ENCODE peak calls at places on chromosomes 11 and 22, in seven cellular contexts. One of them, this sample, is unnamed.

GRCh38 chr22:20815477-20816050 is 41.7 kb downstream of the SERPIND1 start:
- DNase-seq in prostate gland: no peak
- DNase-seq in transverse colon: no peak
- DNase-seq in stomach: no peak
- DNase-seq in OCI-LY7: no peak
- DNase-seq in fibroblast of lung: no peak
- DNase-seq in Peyer's patch: peak
- DNase-seq in this sample: no peak

GRCh38 chr11:132312616-132313210 is 942.3 kb downstream of the NTM start:
- DNase-seq in prostate gland: no peak
- DNase-seq in transverse colon: no peak
- DNase-seq in stomach: no peak
- DNase-seq in OCI-LY7: peak
- DNase-seq in fibroblast of lung: peak
- DNase-seq in Peyer's patch: no peak
- DNase-seq in this sample: no peak

GRCh38 chr11:77658213-77659013 is 20.8 kb upstream of the CLNS1A start:
- DNase-seq in prostate gland: no peak
- DNase-seq in transverse colon: no peak
- DNase-seq in stomach: no peak
- DNase-seq in OCI-LY7: no peak
- DNase-seq in fibroblast of lung: peak
- DNase-seq in Peyer's patch: no peak
- DNase-seq in this sample: no peak

GRCh38 chr22:42869463-42869862 is 12.4 kb upstream of the ARFGAP3 start:
- DNase-seq in prostate gland: no peak
- DNase-seq in transverse colon: no peak
- DNase-seq in stomach: no peak
- DNase-seq in OCI-LY7: no peak
- DNase-seq in fibroblast of lung: no peak
- DNase-seq in Peyer's patch: no peak
- DNase-seq in this sample: no peak

GRCh38 chr22:20964799-20965103 is 2.3 kb upstream of the AIFM3 start:
- DNase-seq in prostate gland: no peak
- DNase-seq in transverse colon: no peak
- DNase-seq in stomach: no peak
- DNase-seq in OCI-LY7: no peak
- DNase-seq in fibroblast of lung: no peak
- DNase-seq in Peyer's patch: no peak
- DNase-seq in this sample: no peak

GRCh38 chr11:1749787-1750351 is 526 bp downstream of the IFITM10 start:
- DNase-seq in prostate gland: no peak
- DNase-seq in transverse colon: peak
- DNase-seq in stomach: no peak
- DNase-seq in OCI-LY7: no peak
- DNase-seq in fibroblast of lung: peak
- DNase-seq in Peyer's patch: no peak
- DNase-seq in this sample: peak

GRCh38 chr11:27217948-27218410 is 145.0 kb downstream of the CCDC34 start:
- DNase-seq in prostate gland: no peak
- DNase-seq in transverse colon: no peak
- DNase-seq in stomach: no peak
- DNase-seq in OCI-LY7: no peak
- DNase-seq in fibroblast of lung: no peak
- DNase-seq in Peyer's patch: no peak
- DNase-seq in this sample: no peak

GRCh38 chr11:109641549-109641948 is 219.6 kb downstream of the C11orf87 start:
- DNase-seq in prostate gland: no peak
- DNase-seq in transverse colon: no peak
- DNase-seq in stomach: no peak
- DNase-seq in OCI-LY7: no peak
- DNase-seq in fibroblast of lung: peak
- DNase-seq in Peyer's patch: no peak
- DNase-seq in this sample: no peak

GRCh38 chr11:70756341-70756740 is 358.0 kb downstream of the CTTN start:
- DNase-seq in prostate gland: no peak
- DNase-seq in transverse colon: no peak
- DNase-seq in stomach: no peak
- DNase-seq in OCI-LY7: no peak
- DNase-seq in fibroblast of lung: no peak
- DNase-seq in Peyer's patch: no peak
- DNase-seq in this sample: no peak

GRCh38 chr11:35488117-35488516 is 37.3 kb downstream of the PAMR1 start:
- DNase-seq in prostate gland: no peak
- DNase-seq in transverse colon: no peak
- DNase-seq in stomach: no peak
- DNase-seq in OCI-LY7: no peak
- DNase-seq in fibroblast of lung: peak
- DNase-seq in Peyer's patch: no peak
- DNase-seq in this sample: no peak

GRCh38 chr11:67031791-67032561 is 9.0 kb downstream of the SYT12 start:
- DNase-seq in prostate gland: no peak
- DNase-seq in transverse colon: no peak
- DNase-seq in stomach: no peak
- DNase-seq in OCI-LY7: no peak
- DNase-seq in fibroblast of lung: peak
- DNase-seq in Peyer's patch: no peak
- DNase-seq in this sample: no peak

GRCh38 chr11:44859528-44859925 is 91.2 kb downstream of the TP53I11 start:
- DNase-seq in prostate gland: no peak
- DNase-seq in transverse colon: no peak
- DNase-seq in stomach: no peak
- DNase-seq in OCI-LY7: no peak
- DNase-seq in fibroblast of lung: no peak
- DNase-seq in Peyer's patch: no peak
- DNase-seq in this sample: no peak

GRCh38 chr22:31496735-31497146 is 405 bp downstream of the SFI1 start:
- DNase-seq in prostate gland: no peak
- DNase-seq in transverse colon: peak
- DNase-seq in stomach: no peak
- DNase-seq in OCI-LY7: peak
- DNase-seq in fibroblast of lung: no peak
- DNase-seq in Peyer's patch: peak
- DNase-seq in this sample: no peak

GRCh38 chr11:6635082-6635932 is 16.1 kb upstream of the TPP1 start:
- DNase-seq in prostate gland: no peak
- DNase-seq in transverse colon: peak
- DNase-seq in stomach: no peak
- DNase-seq in OCI-LY7: no peak
- DNase-seq in fibroblast of lung: peak
- DNase-seq in Peyer's patch: peak
- DNase-seq in this sample: no peak

GRCh38 chr11:50333861-50334260 is 301.2 kb downstream of the OR4C45 start:
- DNase-seq in prostate gland: no peak
- DNase-seq in transverse colon: no peak
- DNase-seq in stomach: no peak
- DNase-seq in OCI-LY7: no peak
- DNase-seq in fibroblast of lung: no peak
- DNase-seq in Peyer's patch: no peak
- DNase-seq in this sample: no peak

GRCh38 chr11:8839957-8840945 is 70.7 kb upstream of the AKIP1 start:
- DNase-seq in prostate gland: peak
- DNase-seq in transverse colon: peak
- DNase-seq in stomach: peak
- DNase-seq in OCI-LY7: no peak
- DNase-seq in fibroblast of lung: peak
- DNase-seq in Peyer's patch: peak
- DNase-seq in this sample: no peak

GRCh38 chr11:783581-784015 is 6.3 kb downstream of the CEND1 start:
- DNase-seq in prostate gland: peak
- DNase-seq in transverse colon: peak
- DNase-seq in stomach: peak
- DNase-seq in OCI-LY7: no peak
- DNase-seq in fibroblast of lung: peak
- DNase-seq in Peyer's patch: peak
- DNase-seq in this sample: peak

GRCh38 chr11:64164392-64165312 is 1.3 kb downstream of the MACROD1 start:
- DNase-seq in prostate gland: peak
- DNase-seq in transverse colon: peak
- DNase-seq in stomach: peak
- DNase-seq in OCI-LY7: no peak
- DNase-seq in fibroblast of lung: no peak
- DNase-seq in Peyer's patch: no peak
- DNase-seq in this sample: no peak
- H3K4me3 ChIP-seq in prostate gland: peak
- H3K4me3 ChIP-seq in transverse colon: peak
- H3K4me3 ChIP-seq in stomach: peak
- H3K4me3 ChIP-seq in OCI-LY7: peak
- H3K4me3 ChIP-seq in fibroblast of lung: peak
- H3K4me3 ChIP-seq in Peyer's patch: peak
- H3K4me3 ChIP-seq in this sample: peak

DNA sequence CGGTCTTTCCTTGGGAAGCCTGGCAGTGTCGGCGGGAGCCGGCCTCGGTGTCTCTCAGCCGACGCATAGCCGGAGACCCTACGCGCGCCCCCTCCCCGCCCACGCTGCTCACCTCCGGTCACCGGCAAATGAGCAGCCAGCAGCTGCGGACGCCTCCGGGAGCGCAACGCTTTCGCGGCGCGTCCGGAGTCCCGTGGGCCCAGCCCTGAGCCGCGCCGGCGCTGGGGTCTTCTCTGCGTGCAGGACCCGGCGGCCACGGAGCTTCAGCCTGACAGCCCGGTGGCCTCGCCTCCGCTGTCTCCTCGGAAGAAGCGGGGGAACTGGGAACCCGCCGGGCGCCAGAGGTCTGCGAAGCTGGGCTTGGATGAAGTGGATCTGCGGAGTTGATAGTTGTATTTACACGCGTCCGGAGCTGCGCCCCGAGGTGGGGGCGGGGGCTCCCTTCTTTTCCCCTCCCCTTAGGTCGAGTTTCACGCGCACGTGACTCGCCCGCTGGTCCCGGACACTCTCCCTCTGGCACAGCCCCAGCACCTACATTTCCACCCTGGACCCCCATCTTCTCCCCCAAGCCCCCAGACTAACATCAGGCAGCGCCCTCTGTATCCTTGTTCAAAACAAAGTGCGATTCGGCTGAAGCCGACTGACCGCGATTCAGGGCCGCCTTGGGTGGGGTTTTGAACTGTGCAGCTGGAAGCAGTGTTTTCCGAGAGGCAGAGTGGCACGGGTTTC is at the start of gene SLC43A1:
- DNase-seq in prostate gland: peak
- DNase-seq in transverse colon: peak
- DNase-seq in stomach: peak
- DNase-seq in OCI-LY7: peak
- DNase-seq in fibroblast of lung: peak
- DNase-seq in Peyer's patch: peak
- DNase-seq in this sample: peak
- TF ChIP-seq CTCF in prostate gland: no peak
- TF ChIP-seq CTCF in transverse colon: no peak
- TF ChIP-seq CTCF in stomach: no peak
- TF ChIP-seq CTCF in OCI-LY7: peak
- TF ChIP-seq CTCF in fibroblast of lung: peak
- TF ChIP-seq CTCF in Peyer's patch: no peak
- TF ChIP-seq CTCF in this sample: no peak

GRCh38 chr11:102833731-102834130 is 9.7 kb downstream of the MMP3 start:
- DNase-seq in prostate gland: no peak
- DNase-seq in transverse colon: no peak
- DNase-seq in stomach: no peak
- DNase-seq in OCI-LY7: no peak
- DNase-seq in fibroblast of lung: no peak
- DNase-seq in Peyer's patch: no peak
- DNase-seq in this sample: no peak
- H3K27ac ChIP-seq in prostate gland: no peak
- H3K27ac ChIP-seq in transverse colon: no peak
- H3K27ac ChIP-seq in stomach: no peak
- H3K27ac ChIP-seq in OCI-LY7: no peak
- H3K27ac ChIP-seq in fibroblast of lung: no peak
- H3K27ac ChIP-seq in Peyer's patch: no peak
- H3K27ac ChIP-seq in this sample: no peak

GRCh38 chr11:31422703-31423102 is 53.0 kb downstream of the DNAJC24 start:
- DNase-seq in prostate gland: no peak
- DNase-seq in transverse colon: no peak
- DNase-seq in stomach: no peak
- DNase-seq in OCI-LY7: no peak
- DNase-seq in fibroblast of lung: no peak
- DNase-seq in Peyer's patch: no peak
- DNase-seq in this sample: no peak
- H3K4me3 ChIP-seq in prostate gland: no peak
- H3K4me3 ChIP-seq in transverse colon: no peak
- H3K4me3 ChIP-seq in stomach: no peak
- H3K4me3 ChIP-seq in OCI-LY7: no peak
- H3K4me3 ChIP-seq in fibroblast of lung: no peak
- H3K4me3 ChIP-seq in Peyer's patch: no peak
- H3K4me3 ChIP-seq in this sample: no peak

GRCh38 chr22:29270475-29271271 is 2.6 kb downstream of the EWSR1 start:
- DNase-seq in prostate gland: no peak
- DNase-seq in transverse colon: no peak
- DNase-seq in stomach: no peak
- DNase-seq in OCI-LY7: peak
- DNase-seq in fibroblast of lung: peak
- DNase-seq in Peyer's patch: no peak
- DNase-seq in this sample: peak

GRCh38 chr22:29272624-29273023 is 4.6 kb downstream of the EWSR1 start:
- DNase-seq in prostate gland: no peak
- DNase-seq in transverse colon: no peak
- DNase-seq in stomach: no peak
- DNase-seq in OCI-LY7: no peak
- DNase-seq in fibroblast of lung: no peak
- DNase-seq in Peyer's patch: no peak
- DNase-seq in this sample: no peak

GRCh38 chr22:29275167-29275566 is 7.1 kb downstream of the EWSR1 start:
- DNase-seq in prostate gland: no peak
- DNase-seq in transverse colon: no peak
- DNase-seq in stomach: no peak
- DNase-seq in OCI-LY7: no peak
- DNase-seq in fibroblast of lung: no peak
- DNase-seq in Peyer's patch: no peak
- DNase-seq in this sample: no peak

GRCh38 chr22:29277927-29278326 is 9.9 kb downstream of the EWSR1 start:
- DNase-seq in prostate gland: no peak
- DNase-seq in transverse colon: no peak
- DNase-seq in stomach: no peak
- DNase-seq in OCI-LY7: no peak
- DNase-seq in fibroblast of lung: no peak
- DNase-seq in Peyer's patch: no peak
- DNase-seq in this sample: no peak

DNA sequence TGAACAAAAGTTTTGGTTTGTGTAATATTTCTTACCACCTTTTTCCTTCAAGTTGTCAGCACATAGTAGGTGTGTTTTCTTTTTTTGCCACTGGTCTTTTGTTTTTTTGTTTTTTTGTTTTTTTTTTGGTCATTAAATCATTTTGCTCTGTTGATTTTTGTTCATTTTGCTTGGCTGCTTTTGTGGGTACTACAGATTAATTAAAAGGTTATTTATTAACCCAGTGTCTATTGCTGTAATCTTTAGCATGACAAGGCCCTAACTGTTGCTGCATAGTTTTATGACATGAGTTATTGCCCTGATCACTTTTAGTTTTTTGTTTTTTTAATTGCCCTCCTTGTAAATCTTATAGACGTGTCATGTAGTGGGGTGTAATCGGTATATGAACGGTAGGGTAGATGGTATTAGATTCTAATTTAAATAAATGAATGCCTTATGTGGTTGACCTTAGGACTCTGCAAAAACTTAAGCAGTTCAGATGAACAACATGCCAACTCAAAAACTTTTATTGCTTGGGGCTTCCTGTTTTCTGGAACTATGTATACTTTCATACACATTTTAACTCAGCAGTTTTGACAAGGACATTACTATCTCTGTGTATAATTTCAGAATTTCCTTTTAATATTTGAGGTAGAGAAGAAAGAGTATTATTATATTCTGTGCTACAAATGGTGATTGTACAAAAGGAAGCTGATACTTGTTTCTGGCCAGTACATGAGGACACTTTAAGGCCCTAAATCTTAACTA is 7.9 kb downstream of the EWSR1 start:
- DNase-seq in prostate gland: no peak
- DNase-seq in transverse colon: no peak
- DNase-seq in stomach: no peak
- DNase-seq in OCI-LY7: no peak
- DNase-seq in fibroblast of lung: no peak
- DNase-seq in Peyer's patch: no peak
- DNase-seq in this sample: no peak
- TF ChIP-seq CTCF in prostate gland: no peak
- TF ChIP-seq CTCF in transverse colon: no peak
- TF ChIP-seq CTCF in stomach: no peak
- TF ChIP-seq CTCF in OCI-LY7: no peak
- TF ChIP-seq CTCF in fibroblast of lung: no peak
- TF ChIP-seq CTCF in Peyer's patch: no peak
- TF ChIP-seq CTCF in this sample: no peak

This sample was measured in tibial artery.